ENCODE peak calls at places on chromosome 14, in ten cellular contexts. One of them, this sample, is unnamed.

GRCh38 chr14:32596390-32596789 is 267.3 kb downstream of the AKAP6 start:
- DNase-seq in NB4: no peak
- DNase-seq in GM12865: no peak
- DNase-seq in fibroblast of pulmonary artery: no peak
- DNase-seq in body of pancreas: no peak
- DNase-seq in BE2C: no peak
- DNase-seq in uterus: no peak
- DNase-seq in heart left ventricle: no peak
- DNase-seq in transverse colon: no peak
- DNase-seq in tibial nerve: no peak
- DNase-seq in this sample: no peak

GRCh38 chr14:101004954-101005353 is 101.4 kb upstream of the RTL1 start:
- DNase-seq in transverse colon: no peak
- DNase-seq in NB4: peak; percentile 62
- DNase-seq in GM12865: peak; percentile 18
- DNase-seq in fibroblast of pulmonary artery: peak; percentile 40
- DNase-seq in heart left ventricle: peak; percentile 49
- DNase-seq in tibial nerve: no peak
- DNase-seq in BE2C: no peak
- DNase-seq in uterus: peak; percentile 71
- DNase-seq in body of pancreas: no peak
- DNase-seq in this sample: no peak

GRCh38 chr14:21041676-21042433 is at the start of gene RNASE7:
- DNase-seq in tibial nerve: no peak
- DNase-seq in heart left ventricle: no peak
- DNase-seq in transverse colon: no peak
- DNase-seq in uterus: no peak
- DNase-seq in body of pancreas: peak; percentile 31
- DNase-seq in fibroblast of pulmonary artery: peak; percentile 42
- DNase-seq in BE2C: no peak
- DNase-seq in GM12865: no peak
- DNase-seq in NB4: no peak
- DNase-seq in this sample: peak; percentile 36

GRCh38 chr14:102570334-102570995 is 22.0 kb upstream of the RCOR1 start:
- DNase-seq in NB4: no peak
- DNase-seq in GM12865: no peak
- DNase-seq in tibial nerve: no peak
- DNase-seq in transverse colon: no peak
- DNase-seq in uterus: no peak
- DNase-seq in heart left ventricle: peak; percentile 21
- DNase-seq in BE2C: no peak
- DNase-seq in fibroblast of pulmonary artery: no peak
- DNase-seq in body of pancreas: no peak
- DNase-seq in this sample: no peak

GRCh38 chr14:55814064-55814463 is 234.1 kb downstream of the KTN1 start:
- DNase-seq in GM12865: no peak
- DNase-seq in transverse colon: no peak
- DNase-seq in body of pancreas: no peak
- DNase-seq in BE2C: no peak
- DNase-seq in tibial nerve: no peak
- DNase-seq in uterus: no peak
- DNase-seq in fibroblast of pulmonary artery: peak; percentile 59
- DNase-seq in NB4: no peak
- DNase-seq in heart left ventricle: no peak
- DNase-seq in this sample: peak; percentile 34

GRCh38 chr14:105470812-105471771 is 3.5 kb upstream of the CRIP2 start:
- DNase-seq in GM12865: no peak
- DNase-seq in transverse colon: no peak
- DNase-seq in fibroblast of pulmonary artery: no peak
- DNase-seq in BE2C: peak; percentile 88
- DNase-seq in NB4: no peak
- DNase-seq in body of pancreas: no peak
- DNase-seq in uterus: no peak
- DNase-seq in heart left ventricle: no peak
- DNase-seq in tibial nerve: no peak
- DNase-seq in this sample: peak; percentile 54

GRCh38 chr14:33682746-33683145 is 268.1 kb downstream of the EGLN3 start:
- DNase-seq in uterus: peak; percentile 80
- DNase-seq in body of pancreas: peak; percentile 17
- DNase-seq in fibroblast of pulmonary artery: peak; percentile 97
- DNase-seq in heart left ventricle: no peak
- DNase-seq in BE2C: no peak
- DNase-seq in tibial nerve: peak; percentile 73
- DNase-seq in NB4: no peak
- DNase-seq in GM12865: no peak
- DNase-seq in transverse colon: peak; percentile 9
- DNase-seq in this sample: peak; percentile 98

GRCh38 chr14:21647380-21647779 is 6.3 kb upstream of the OR4E2 start:
- DNase-seq in transverse colon: no peak
- DNase-seq in fibroblast of pulmonary artery: peak; percentile 65
- DNase-seq in heart left ventricle: no peak
- DNase-seq in NB4: no peak
- DNase-seq in tibial nerve: no peak
- DNase-seq in GM12865: no peak
- DNase-seq in body of pancreas: no peak
- DNase-seq in BE2C: no peak
- DNase-seq in uterus: no peak
- DNase-seq in this sample: no peak

GRCh38 chr14:54664961-54665360 is 98.0 kb downstream of the SAMD4A start:
- DNase-seq in NB4: no peak
- DNase-seq in BE2C: no peak
- DNase-seq in uterus: no peak
- DNase-seq in tibial nerve: no peak
- DNase-seq in heart left ventricle: no peak
- DNase-seq in transverse colon: no peak
- DNase-seq in fibroblast of pulmonary artery: no peak
- DNase-seq in body of pancreas: no peak
- DNase-seq in GM12865: no peak
- DNase-seq in this sample: no peak
- H3K4me3 ChIP-seq in NB4: no peak overlapping the region
- H3K4me3 ChIP-seq in BE2C: no peak overlapping the region
- H3K4me3 ChIP-seq in uterus: no peak overlapping the region
- H3K4me3 ChIP-seq in tibial nerve: no peak overlapping the region
- H3K4me3 ChIP-seq in heart left ventricle: no peak overlapping the region
- H3K4me3 ChIP-seq in transverse colon: no peak overlapping the region
- H3K4me3 ChIP-seq in fibroblast of pulmonary artery: no peak overlapping the region
- H3K4me3 ChIP-seq in body of pancreas: no peak overlapping the region
- H3K4me3 ChIP-seq in GM12865: no peak overlapping the region
- H3K4me3 ChIP-seq in this sample: no peak overlapping the region

GRCh38 chr14:23624830-23625404 is 11.2 kb upstream of the DHRS2 start:
- DNase-seq in tibial nerve: no peak
- DNase-seq in BE2C: no peak
- DNase-seq in fibroblast of pulmonary artery: no peak
- DNase-seq in transverse colon: no peak
- DNase-seq in uterus: no peak
- DNase-seq in body of pancreas: no peak
- DNase-seq in GM12865: no peak
- DNase-seq in NB4: no peak
- DNase-seq in heart left ventricle: no peak
- DNase-seq in this sample: no peak
- TF ChIP-seq CTCF in tibial nerve: no peak
- TF ChIP-seq CTCF in BE2C: no peak
- TF ChIP-seq CTCF in fibroblast of pulmonary artery: no peak
- TF ChIP-seq CTCF in transverse colon: no peak
- TF ChIP-seq CTCF in uterus: no peak
- TF ChIP-seq CTCF in body of pancreas: no peak
- TF ChIP-seq CTCF in GM12865: no peak
- TF ChIP-seq CTCF in NB4: no peak
- TF ChIP-seq CTCF in heart left ventricle: no peak
- TF ChIP-seq CTCF in this sample: no peak

GRCh38 chr14:99257122-99257672 is 14.8 kb downstream of the BCL11B start:
- DNase-seq in tibial nerve: no peak
- DNase-seq in BE2C: no peak
- DNase-seq in uterus: no peak
- DNase-seq in GM12865: no peak
- DNase-seq in body of pancreas: no peak
- DNase-seq in transverse colon: no peak
- DNase-seq in heart left ventricle: no peak
- DNase-seq in NB4: no peak
- DNase-seq in fibroblast of pulmonary artery: no peak
- DNase-seq in this sample: no peak

GRCh38 chr14:99257673-99258221 is 14.2 kb downstream of the BCL11B start:
- DNase-seq in body of pancreas: no peak
- DNase-seq in fibroblast of pulmonary artery: no peak
- DNase-seq in uterus: no peak
- DNase-seq in NB4: no peak
- DNase-seq in GM12865: no peak
- DNase-seq in transverse colon: no peak
- DNase-seq in BE2C: no peak
- DNase-seq in heart left ventricle: no peak
- DNase-seq in tibial nerve: no peak
- DNase-seq in this sample: no peak

GRCh38 chr14:99259327-99259726 is 12.7 kb downstream of the BCL11B start:
- DNase-seq in heart left ventricle: no peak
- DNase-seq in uterus: no peak
- DNase-seq in transverse colon: no peak
- DNase-seq in GM12865: no peak
- DNase-seq in BE2C: no peak
- DNase-seq in NB4: no peak
- DNase-seq in body of pancreas: no peak
- DNase-seq in tibial nerve: no peak
- DNase-seq in fibroblast of pulmonary artery: no peak
- DNase-seq in this sample: no peak

GRCh38 chr14:99258884-99259283 is 13.1 kb downstream of the BCL11B start:
- DNase-seq in tibial nerve: no peak
- DNase-seq in GM12865: no peak
- DNase-seq in heart left ventricle: no peak
- DNase-seq in fibroblast of pulmonary artery: no peak
- DNase-seq in uterus: no peak
- DNase-seq in transverse colon: no peak
- DNase-seq in BE2C: no peak
- DNase-seq in NB4: no peak
- DNase-seq in body of pancreas: no peak
- DNase-seq in this sample: no peak

GRCh38 chr14:99258341-99258781 is 13.6 kb downstream of the BCL11B start:
- DNase-seq in GM12865: no peak
- DNase-seq in BE2C: no peak
- DNase-seq in tibial nerve: no peak
- DNase-seq in NB4: no peak
- DNase-seq in body of pancreas: no peak
- DNase-seq in fibroblast of pulmonary artery: no peak
- DNase-seq in uterus: no peak
- DNase-seq in heart left ventricle: no peak
- DNase-seq in transverse colon: no peak
- DNase-seq in this sample: no peak
- H3K4me3 ChIP-seq in GM12865: no peak overlapping the region
- H3K4me3 ChIP-seq in BE2C: no peak overlapping the region
- H3K4me3 ChIP-seq in tibial nerve: no peak overlapping the region
- H3K4me3 ChIP-seq in NB4: no peak overlapping the region
- H3K4me3 ChIP-seq in body of pancreas: no peak overlapping the region
- H3K4me3 ChIP-seq in fibroblast of pulmonary artery: no peak overlapping the region
- H3K4me3 ChIP-seq in uterus: peak overlapping the region; percentile 1
- H3K4me3 ChIP-seq in heart left ventricle: no peak overlapping the region
- H3K4me3 ChIP-seq in transverse colon: no peak overlapping the region
- H3K4me3 ChIP-seq in this sample: no peak overlapping the region

DNA sequence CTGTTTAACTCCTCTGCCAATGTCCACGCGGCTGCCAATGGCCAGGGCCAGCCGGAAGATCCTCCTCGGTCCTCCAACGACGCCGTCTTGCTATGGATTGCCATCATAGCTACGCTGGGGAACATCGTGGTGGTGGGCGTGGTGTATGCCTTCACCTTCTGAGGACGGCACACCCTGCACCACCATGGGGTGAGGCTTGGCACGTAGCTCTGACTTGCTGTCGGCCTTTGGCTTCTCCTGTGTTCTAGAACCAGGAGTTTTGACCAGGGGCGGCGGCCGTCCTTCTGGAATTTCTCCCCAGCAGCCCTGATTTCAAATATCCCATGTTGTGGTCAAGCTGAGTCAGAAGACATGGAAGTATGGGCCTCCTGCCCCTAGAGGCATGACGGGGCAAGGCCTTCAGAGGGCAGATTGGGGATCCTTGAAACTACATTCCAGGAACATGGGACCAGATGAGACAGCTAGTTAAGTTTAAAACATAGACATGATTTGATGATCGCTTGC is 47.5 kb downstream of the C14orf132 start:
- DNase-seq in uterus: no peak
- DNase-seq in heart left ventricle: no peak
- DNase-seq in fibroblast of pulmonary artery: no peak
- DNase-seq in BE2C: no peak
- DNase-seq in transverse colon: no peak
- DNase-seq in body of pancreas: no peak
- DNase-seq in GM12865: no peak
- DNase-seq in NB4: no peak
- DNase-seq in tibial nerve: no peak
- DNase-seq in this sample: peak; percentile 25
- TF ChIP-seq CTCF in uterus: no peak
- TF ChIP-seq CTCF in heart left ventricle: no peak
- TF ChIP-seq CTCF in fibroblast of pulmonary artery: no peak
- TF ChIP-seq CTCF in BE2C: no peak
- TF ChIP-seq CTCF in transverse colon: no peak
- TF ChIP-seq CTCF in body of pancreas: no peak
- TF ChIP-seq CTCF in GM12865: no peak
- TF ChIP-seq CTCF in NB4: no peak
- TF ChIP-seq CTCF in tibial nerve: no peak
- TF ChIP-seq CTCF in this sample: no peak

GRCh38 chr14:77032483-77032853 is 4.0 kb upstream of the IRF2BPL start:
- DNase-seq in NB4: no peak
- DNase-seq in fibroblast of pulmonary artery: no peak
- DNase-seq in heart left ventricle: no peak
- DNase-seq in BE2C: no peak
- DNase-seq in GM12865: no peak
- DNase-seq in tibial nerve: no peak
- DNase-seq in uterus: no peak
- DNase-seq in body of pancreas: no peak
- DNase-seq in transverse colon: no peak
- DNase-seq in this sample: no peak

GRCh38 chr14:77028384-77029246 is at the start of gene IRF2BPL:
- DNase-seq in uterus: peak; percentile 99
- DNase-seq in transverse colon: peak; percentile 99
- DNase-seq in GM12865: peak; percentile 98
- DNase-seq in BE2C: peak; percentile 99
- DNase-seq in body of pancreas: peak; percentile 99
- DNase-seq in NB4: peak; percentile 95
- DNase-seq in heart left ventricle: peak; percentile 100
- DNase-seq in tibial nerve: peak; percentile 99
- DNase-seq in fibroblast of pulmonary artery: peak; percentile 99
- DNase-seq in this sample: peak; percentile 99

GRCh38 chr14:77033622-77034521 is 5.4 kb upstream of the IRF2BPL start:
- DNase-seq in GM12865: peak; percentile 95
- DNase-seq in uterus: peak; percentile 84
- DNase-seq in NB4: peak; percentile 86
- DNase-seq in tibial nerve: peak; percentile 67
- DNase-seq in body of pancreas: peak; percentile 86
- DNase-seq in fibroblast of pulmonary artery: peak; percentile 90
- DNase-seq in transverse colon: peak; percentile 89
- DNase-seq in heart left ventricle: peak; percentile 93
- DNase-seq in BE2C: peak; percentile 94
- DNase-seq in this sample: peak; percentile 93

GRCh38 chr14:77032854-77033621 is 4.5 kb upstream of the IRF2BPL start:
- DNase-seq in uterus: peak; percentile 94
- DNase-seq in transverse colon: peak; percentile 89
- DNase-seq in heart left ventricle: peak; percentile 94
- DNase-seq in fibroblast of pulmonary artery: peak; percentile 99
- DNase-seq in body of pancreas: peak; percentile 96
- DNase-seq in BE2C: peak; percentile 97
- DNase-seq in tibial nerve: peak; percentile 90
- DNase-seq in NB4: peak; percentile 93
- DNase-seq in GM12865: peak; percentile 86
- DNase-seq in this sample: peak; percentile 100

GRCh38 chr14:77031680-77032482 is 3.4 kb upstream of the IRF2BPL start:
- DNase-seq in tibial nerve: no peak
- DNase-seq in body of pancreas: peak; percentile 39
- DNase-seq in GM12865: no peak
- DNase-seq in transverse colon: peak; percentile 51
- DNase-seq in uterus: peak; percentile 61
- DNase-seq in fibroblast of pulmonary artery: peak; percentile 80
- DNase-seq in BE2C: no peak
- DNase-seq in NB4: peak; percentile 54
- DNase-seq in heart left ventricle: no peak
- DNase-seq in this sample: peak; percentile 79
- H3K4me3 ChIP-seq in tibial nerve: no peak overlapping the region
- H3K4me3 ChIP-seq in body of pancreas: no peak overlapping the region
- H3K4me3 ChIP-seq in GM12865: no peak overlapping the region
- H3K4me3 ChIP-seq in transverse colon: peak overlapping the region; percentile 49
- H3K4me3 ChIP-seq in uterus: no peak overlapping the region
- H3K4me3 ChIP-seq in fibroblast of pulmonary artery: peak overlapping the region; percentile 36
- H3K4me3 ChIP-seq in BE2C: peak overlapping the region; percentile 62
- H3K4me3 ChIP-seq in NB4: no peak overlapping the region
- H3K4me3 ChIP-seq in heart left ventricle: no peak overlapping the region
- H3K4me3 ChIP-seq in this sample: no peak overlapping the region

This sample was measured in cardiac fibroblast.